ENCODE peak calls at places on chromosomes 13 and 19, in four cellular contexts. T is CD8-positive, alpha-beta T cell; H is cardiac muscle cell; M is heart left ventricle. L is an unnamed sample. For H3K4me1, the result is how much of the 10 kb centered on the place peaks cover.

GRCh38 chr13:48892311-48892710 is 83.4 kb upstream of the FNDC3A start:
- DNase-seq in H (peak), T (no peak), M (no peak), L (no peak)

GRCh38 chr13:109871018-109871370 is 84.6 kb upstream of the IRS2 start:
- DNase-seq in T (no peak), H (peak), M (no peak), L (no peak)

GRCh38 chr13:47621931-47622330 is 379.1 kb downstream of the SUCLA2 start:
- DNase-seq in T (no peak), M (no peak), H (peak), L (no peak)

GRCh38 chr19:7069904-7070226 is 362 bp downstream of the ZNF557 start:
- DNase-seq in H (no peak), M (no peak), T (no peak), L (no peak)

GRCh38 chr13:49821216-49821820 is 28.8 kb upstream of the KPNA3 start:
- DNase-seq in M (no peak), H (peak), T (no peak), L (no peak)

GRCh38 chr13:98466634-98467236 is 110.2 kb downstream of the STK24 start:
- DNase-seq in T (no peak), H (peak), M (no peak), L (no peak)

GRCh38 chr19:39100500-39101166 is 16.5 kb downstream of the ACP7 start:
- DNase-seq in T (no peak), H (no peak), M (no peak), L (no peak)

GRCh38 chr19:6067975-6068374 is 42.3 kb downstream of the RFX2 start:
- DNase-seq in H (no peak), M (peak), T (no peak), L (no peak)

GRCh38 chr13:46404732-46405097 is 17.7 kb upstream of the RUBCNL start:
- DNase-seq in M (no peak), T (no peak), H (no peak), L (no peak)

GRCh38 chr13:104810242-104810641 is 1725.2 kb downstream of the EFNB2 start:
- DNase-seq in M (no peak), T (no peak), H (no peak), L (no peak)

GRCh38 chr13:48976677-48977625 is 1.2 kb downstream of the FNDC3A start:
- DNase-seq in H (no peak), M (no peak), T (no peak), L (no peak)

GRCh38 chr19:35389192-35389861 is 18.5 kb downstream of the GPR42 start:
- DNase-seq in H (no peak), T (no peak), M (no peak), L (no peak)

GRCh38 chr19:49680473-49681351 is 3.6 kb downstream of the PRMT1 start:
- DNase-seq in H (peak), T (peak), M (peak), L (peak)

DNA sequence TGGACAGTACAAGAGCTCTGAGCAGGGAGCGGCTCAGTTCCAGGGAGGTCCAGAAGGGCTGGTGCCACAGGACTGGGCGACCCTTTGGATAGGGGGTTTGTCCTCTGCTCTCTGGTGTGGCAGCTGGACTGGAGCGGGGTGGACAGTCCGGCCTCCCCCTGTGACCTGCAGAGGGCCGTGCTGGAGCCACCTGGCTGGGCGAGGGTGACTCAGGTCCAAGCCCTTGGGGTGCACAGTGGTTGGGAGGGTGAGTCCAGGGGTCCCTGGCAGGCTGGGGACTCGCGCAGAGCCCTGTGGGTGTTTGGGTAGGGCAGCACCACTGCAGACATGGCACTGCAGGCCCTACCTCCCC is 7.2 kb downstream of the SSBP4 start:
- DNase-seq in T (no peak), H (no peak), M (no peak), L (no peak)
- H3K27ac ChIP-seq in T (no peak), H (peak), M (peak), L (peak)

DNA sequence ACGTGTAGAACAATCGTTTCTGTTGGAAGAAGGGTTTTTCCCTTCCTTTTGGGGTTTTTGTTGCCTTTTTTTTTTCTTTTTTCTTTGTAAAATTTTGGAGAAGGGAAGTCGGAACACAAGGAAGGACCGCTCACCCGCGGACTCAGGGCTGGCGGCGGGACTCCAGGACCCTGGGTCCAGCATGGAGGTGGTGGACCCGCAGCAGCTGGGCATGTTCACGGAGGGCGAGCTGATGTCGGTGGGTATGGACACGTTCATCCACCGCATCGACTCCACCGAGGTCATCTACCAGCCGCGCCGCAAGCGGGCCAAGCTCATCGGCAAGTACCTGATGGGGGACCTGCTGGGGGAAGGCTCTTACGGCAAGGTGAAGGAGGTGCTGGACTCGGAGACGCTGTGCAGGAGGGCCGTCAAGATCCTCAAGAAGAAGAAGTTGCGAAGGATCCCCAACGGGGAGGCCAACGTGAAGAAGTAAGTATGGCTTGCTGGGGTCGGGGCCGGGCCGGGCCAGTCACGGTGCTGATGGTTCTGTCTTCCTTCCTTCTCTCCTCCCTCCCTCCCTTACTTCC is 1.2 kb downstream of the STK11 start:
- DNase-seq in T (no peak), M (no peak), H (no peak), L (no peak)
- H3K4me1 ChIP-seq in T (under half), M (under half), H (under half), L (half or more)

DNA sequence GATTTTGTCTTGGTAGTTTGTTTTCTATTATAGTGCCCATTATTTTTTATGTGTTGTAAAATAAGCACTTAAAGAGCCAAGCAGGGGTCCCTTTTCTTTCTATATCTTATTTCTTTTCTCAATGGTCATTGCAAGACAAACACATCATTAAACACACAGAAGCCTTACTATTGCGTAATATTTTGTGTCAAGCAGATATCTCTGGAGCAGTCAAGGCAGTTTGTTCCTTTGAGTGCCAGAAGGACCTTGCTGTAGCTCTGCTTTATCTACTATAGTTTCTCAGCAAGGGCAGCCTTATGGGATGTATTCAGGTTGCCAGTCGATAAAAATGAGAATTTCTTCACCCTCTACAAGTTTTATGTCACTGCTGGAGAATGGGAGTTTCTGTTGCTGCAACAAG is 319.3 kb downstream of the TDRD3 start:
- DNase-seq in M (no peak), T (no peak), H (no peak), L (no peak)
- H3K27ac ChIP-seq in M (no peak), T (no peak), H (no peak), L (no peak)

DNA sequence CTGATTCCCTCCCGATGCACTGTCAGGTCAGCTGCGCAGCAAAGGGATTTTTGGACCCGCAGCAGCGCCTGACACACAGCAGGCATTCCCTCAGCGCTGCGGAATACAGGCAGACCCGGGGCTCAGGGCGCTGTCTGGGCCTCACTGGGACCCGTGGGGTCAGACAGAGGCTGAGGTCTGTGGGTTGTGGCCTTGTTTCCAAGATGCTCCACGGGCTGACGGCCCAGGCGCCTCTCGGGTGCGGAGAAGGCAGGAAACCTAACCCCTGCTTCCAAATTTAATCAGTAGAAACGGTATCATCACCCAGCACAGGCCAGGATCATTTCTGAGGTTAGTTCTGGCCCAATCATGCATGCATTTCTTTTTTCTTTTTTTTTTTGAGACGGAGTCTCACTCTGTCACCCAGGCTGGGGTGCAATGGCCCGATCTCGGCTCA is 686 bp upstream of the RNF126 start:
- DNase-seq in H (no peak), M (no peak), T (no peak), L (no peak)
- H3K4me1 ChIP-seq in H (under half), M (half or more), T (under half), L (half or more)

GRCh38 chr19:43739836-43740235 is 14.9 kb downstream of the SMG9 start:
- DNase-seq in T (no peak), H (no peak), M (no peak), L (no peak)

GRCh38 chr19:43738780-43739211 is 16.0 kb downstream of the SMG9 start:
- DNase-seq in H (no peak), T (no peak), M (no peak), L (no peak)

GRCh38 chr19:43735957-43736356 is 18.8 kb downstream of the SMG9 start:
- DNase-seq in H (no peak), M (no peak), T (no peak), L (no peak)

GRCh38 chr19:43741075-43741840 is 13.5 kb downstream of the SMG9 start:
- DNase-seq in H (no peak), M (peak), T (no peak), L (peak)

GRCh38 chr19:43739419-43739818 is 15.3 kb downstream of the SMG9 start:
- DNase-seq in T (no peak), H (no peak), M (no peak), L (no peak)
- H3K27ac ChIP-seq in T (no peak), H (no peak), M (no peak), L (no peak)

DNA sequence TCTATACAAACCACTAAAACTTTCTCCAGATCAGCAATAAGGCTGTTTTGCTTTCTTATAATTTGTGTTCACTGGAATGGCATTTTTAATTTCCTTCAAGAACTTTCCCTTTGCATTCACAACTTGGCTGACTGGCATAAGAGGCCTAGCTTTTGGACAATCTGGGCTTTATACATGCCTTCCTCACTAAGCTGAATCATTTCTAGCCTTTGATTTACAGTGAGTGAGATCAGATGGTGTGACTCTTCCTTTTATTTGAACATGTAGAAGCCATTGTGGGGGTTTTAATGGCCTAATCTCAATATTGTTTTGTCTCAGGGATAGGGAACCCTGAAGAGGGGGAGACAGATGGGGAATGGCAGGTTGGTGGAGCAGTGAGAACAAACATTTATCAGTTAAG is 82.7 kb downstream of the FOXO1 start:
- DNase-seq in T (no peak), M (no peak), H (no peak), L (no peak)
- H3K4me1 ChIP-seq in T (half or more), M (half or more), H (under half), L (half or more)

L was measured in heart right ventricle.